ENCODE peak calls at places on chromosome 3, in eight cellular contexts. One of them, this sample, is unnamed.

GRCh38 chr3:174438501-174439156 is 420.5 kb upstream of the NAALADL2 start:
- ATAC-seq in heart left ventricle: no peak
- ATAC-seq in gastrocnemius medialis: no peak
- ATAC-seq in upper lobe of left lung: no peak
- ATAC-seq in body of pancreas: no peak
- ATAC-seq in HepG2: no peak
- ATAC-seq in A549: no peak
- ATAC-seq in HCT116: peak; percentile 28
- ATAC-seq in this sample: no peak

GRCh38 chr3:43468141-43468540 is 153.7 kb downstream of the ANO10 start:
- ATAC-seq in heart left ventricle: peak; percentile 39
- ATAC-seq in gastrocnemius medialis: no peak
- ATAC-seq in upper lobe of left lung: no peak
- ATAC-seq in body of pancreas: no peak
- ATAC-seq in HepG2: no peak
- ATAC-seq in A549: no peak
- ATAC-seq in HCT116: no peak
- ATAC-seq in this sample: no peak

GRCh38 chr3:12224181-12225147 is 64.4 kb upstream of the PPARG start:
- ATAC-seq in heart left ventricle: no peak
- ATAC-seq in gastrocnemius medialis: no peak
- ATAC-seq in upper lobe of left lung: peak; percentile 65
- ATAC-seq in body of pancreas: no peak
- ATAC-seq in HepG2: peak; percentile 83
- ATAC-seq in A549: no peak
- ATAC-seq in HCT116: no peak
- ATAC-seq in this sample: no peak

GRCh38 chr3:120203016-120203415 is 82.0 kb downstream of the GPR156 start:
- ATAC-seq in heart left ventricle: peak; percentile 82
- ATAC-seq in gastrocnemius medialis: peak; percentile 99
- ATAC-seq in upper lobe of left lung: peak; percentile 88
- ATAC-seq in body of pancreas: peak; percentile 66
- ATAC-seq in HepG2: no peak
- ATAC-seq in A549: no peak
- ATAC-seq in HCT116: no peak
- ATAC-seq in this sample: peak; percentile 88

GRCh38 chr3:173770796-173771573 is 373.4 kb downstream of the NLGN1 start:
- ATAC-seq in heart left ventricle: no peak
- ATAC-seq in gastrocnemius medialis: no peak
- ATAC-seq in upper lobe of left lung: no peak
- ATAC-seq in body of pancreas: no peak
- ATAC-seq in HepG2: no peak
- ATAC-seq in A549: no peak
- ATAC-seq in HCT116: no peak
- ATAC-seq in this sample: no peak

GRCh38 chr3:70647823-70648222 is 335.4 kb upstream of the MDFIC2 start:
- ATAC-seq in heart left ventricle: no peak
- ATAC-seq in gastrocnemius medialis: no peak
- ATAC-seq in upper lobe of left lung: no peak
- ATAC-seq in body of pancreas: no peak
- ATAC-seq in HepG2: no peak
- ATAC-seq in A549: no peak
- ATAC-seq in HCT116: no peak
- ATAC-seq in this sample: no peak

GRCh38 chr3:34669490-34669889 is 871.1 kb downstream of the PDCD6IP start:
- ATAC-seq in heart left ventricle: no peak
- ATAC-seq in gastrocnemius medialis: no peak
- ATAC-seq in upper lobe of left lung: no peak
- ATAC-seq in body of pancreas: no peak
- ATAC-seq in HepG2: no peak
- ATAC-seq in A549: no peak
- ATAC-seq in HCT116: no peak
- ATAC-seq in this sample: no peak

GRCh38 chr3:17782751-17783150 is 40.3 kb upstream of the TBC1D5 start:
- ATAC-seq in heart left ventricle: no peak
- ATAC-seq in gastrocnemius medialis: no peak
- ATAC-seq in upper lobe of left lung: no peak
- ATAC-seq in body of pancreas: no peak
- ATAC-seq in HepG2: no peak
- ATAC-seq in A549: no peak
- ATAC-seq in HCT116: no peak
- ATAC-seq in this sample: no peak

GRCh38 chr3:53084310-53085001 is 38.6 kb upstream of the SFMBT1 start:
- ATAC-seq in heart left ventricle: peak; percentile 89
- ATAC-seq in gastrocnemius medialis: no peak
- ATAC-seq in upper lobe of left lung: no peak
- ATAC-seq in body of pancreas: peak; percentile 54
- ATAC-seq in HepG2: peak; percentile 73
- ATAC-seq in A549: no peak
- ATAC-seq in HCT116: peak; percentile 58
- ATAC-seq in this sample: no peak

GRCh38 chr3:5205165-5205941 is 17.8 kb downstream of the EDEM1 start:
- ATAC-seq in heart left ventricle: no peak
- ATAC-seq in gastrocnemius medialis: no peak
- ATAC-seq in upper lobe of left lung: no peak
- ATAC-seq in body of pancreas: no peak
- ATAC-seq in HepG2: no peak
- ATAC-seq in A549: no peak
- ATAC-seq in HCT116: no peak
- ATAC-seq in this sample: no peak

GRCh38 chr3:66817946-66818557 is 180.1 kb upstream of the KBTBD8 start:
- ATAC-seq in heart left ventricle: no peak
- ATAC-seq in gastrocnemius medialis: no peak
- ATAC-seq in upper lobe of left lung: no peak
- ATAC-seq in body of pancreas: no peak
- ATAC-seq in HepG2: no peak
- ATAC-seq in A549: no peak
- ATAC-seq in HCT116: no peak
- ATAC-seq in this sample: no peak

GRCh38 chr3:78993375-78993774 is 774.4 kb downstream of the ROBO1 start:
- ATAC-seq in heart left ventricle: no peak
- ATAC-seq in gastrocnemius medialis: no peak
- ATAC-seq in upper lobe of left lung: no peak
- ATAC-seq in body of pancreas: no peak
- ATAC-seq in HepG2: peak; percentile 65
- ATAC-seq in A549: no peak
- ATAC-seq in HCT116: no peak
- ATAC-seq in this sample: no peak

GRCh38 chr3:168864107-168865021 is 768.6 kb upstream of the GOLIM4 start:
- ATAC-seq in heart left ventricle: no peak
- ATAC-seq in gastrocnemius medialis: no peak
- ATAC-seq in upper lobe of left lung: no peak
- ATAC-seq in body of pancreas: peak; percentile 66
- ATAC-seq in HepG2: no peak
- ATAC-seq in A549: no peak
- ATAC-seq in HCT116: no peak
- ATAC-seq in this sample: no peak

GRCh38 chr3:42387802-42388651 is 22.4 kb downstream of the LYZL4 start:
- ATAC-seq in heart left ventricle: no peak
- ATAC-seq in gastrocnemius medialis: no peak
- ATAC-seq in upper lobe of left lung: no peak
- ATAC-seq in body of pancreas: no peak
- ATAC-seq in HepG2: no peak
- ATAC-seq in A549: no peak
- ATAC-seq in HCT116: no peak
- ATAC-seq in this sample: no peak

GRCh38 chr3:147572970-147573340 is 163.8 kb downstream of the ZIC1 start:
- ATAC-seq in heart left ventricle: no peak
- ATAC-seq in gastrocnemius medialis: no peak
- ATAC-seq in upper lobe of left lung: no peak
- ATAC-seq in body of pancreas: no peak
- ATAC-seq in HepG2: no peak
- ATAC-seq in A549: no peak
- ATAC-seq in HCT116: no peak
- ATAC-seq in this sample: no peak

GRCh38 chr3:126655887-126656286 is 963 bp upstream of the TXNRD3 start:
- ATAC-seq in heart left ventricle: no peak
- ATAC-seq in gastrocnemius medialis: no peak
- ATAC-seq in upper lobe of left lung: no peak
- ATAC-seq in body of pancreas: no peak
- ATAC-seq in HepG2: no peak
- ATAC-seq in A549: no peak
- ATAC-seq in HCT116: no peak
- ATAC-seq in this sample: no peak

GRCh38 chr3:126657901-126658300 is 3.0 kb upstream of the TXNRD3 start:
- ATAC-seq in heart left ventricle: no peak
- ATAC-seq in gastrocnemius medialis: no peak
- ATAC-seq in upper lobe of left lung: no peak
- ATAC-seq in body of pancreas: no peak
- ATAC-seq in HepG2: no peak
- ATAC-seq in A549: no peak
- ATAC-seq in HCT116: no peak
- ATAC-seq in this sample: no peak

GRCh38 chr3:126658584-126658983 is 3.7 kb upstream of the TXNRD3 start:
- ATAC-seq in heart left ventricle: no peak
- ATAC-seq in gastrocnemius medialis: no peak
- ATAC-seq in upper lobe of left lung: no peak
- ATAC-seq in body of pancreas: no peak
- ATAC-seq in HepG2: no peak
- ATAC-seq in A549: no peak
- ATAC-seq in HCT116: no peak
- ATAC-seq in this sample: no peak

GRCh38 chr3:126656376-126657134 is 1.6 kb upstream of the TXNRD3 start:
- ATAC-seq in heart left ventricle: no peak
- ATAC-seq in gastrocnemius medialis: no peak
- ATAC-seq in upper lobe of left lung: no peak
- ATAC-seq in body of pancreas: no peak
- ATAC-seq in HepG2: no peak
- ATAC-seq in A549: no peak
- ATAC-seq in HCT116: no peak
- ATAC-seq in this sample: no peak

DNA sequence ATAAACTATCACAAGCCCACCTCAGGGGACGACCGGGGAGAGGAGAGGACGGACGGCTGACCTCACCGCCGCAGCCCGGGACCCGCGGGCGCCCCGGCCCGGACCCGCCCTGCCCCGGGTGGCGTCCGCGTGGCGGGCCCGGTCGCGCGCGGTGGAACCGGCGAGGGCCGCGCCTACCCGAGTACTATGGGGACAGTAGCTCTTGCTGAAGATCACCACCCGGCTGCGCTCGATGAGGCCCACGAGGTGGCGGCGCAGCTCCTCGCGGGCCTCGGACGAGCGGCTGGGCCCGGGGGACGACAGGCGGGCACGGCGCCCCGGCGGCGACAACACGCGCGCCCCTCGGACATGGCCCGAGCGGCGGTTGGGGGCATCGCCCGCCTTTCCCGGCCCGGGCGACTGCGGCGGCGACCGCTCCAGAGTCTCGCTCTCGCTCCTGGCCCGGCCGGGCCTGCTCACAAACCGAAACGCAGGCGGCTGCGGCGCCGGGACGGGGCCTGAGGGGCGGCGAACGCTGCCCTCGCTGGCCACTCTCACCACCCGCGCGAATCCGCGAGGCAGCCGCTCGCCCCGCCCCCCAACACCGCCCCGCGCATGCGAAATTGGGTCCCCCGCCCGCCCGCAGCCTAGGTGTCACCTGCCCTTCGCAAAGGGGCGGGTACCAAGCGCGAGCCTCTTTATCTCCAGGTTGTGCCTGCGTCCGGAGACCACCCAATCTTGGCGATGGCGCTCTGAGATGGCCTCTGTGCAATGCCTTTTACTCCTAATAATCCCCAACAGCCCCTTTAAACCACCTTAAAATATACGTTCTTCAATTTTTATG is at the start of gene TXNRD3:
- ATAC-seq in heart left ventricle: peak; percentile 95
- ATAC-seq in gastrocnemius medialis: peak; percentile 92
- ATAC-seq in upper lobe of left lung: peak; percentile 97
- ATAC-seq in body of pancreas: peak; percentile 94
- ATAC-seq in HepG2: peak; percentile 92
- ATAC-seq in A549: peak; percentile 83
- ATAC-seq in HCT116: peak; percentile 97
- ATAC-seq in this sample: peak; percentile 92
- TF ChIP-seq POLR2A in heart left ventricle: no peak
- TF ChIP-seq POLR2A in gastrocnemius medialis: peak; percentile 86
- TF ChIP-seq POLR2A in upper lobe of left lung: peak; percentile 76
- TF ChIP-seq POLR2A in body of pancreas: peak; percentile 72
- TF ChIP-seq POLR2A in HepG2: peak; percentile 81
- TF ChIP-seq POLR2A in A549: peak; percentile 80
- TF ChIP-seq POLR2A in HCT116: peak; percentile 80
- TF ChIP-seq POLR2A in this sample: peak; percentile 65

GRCh38 chr3:127174284-127174683 is 18.6 kb upstream of the PRR23E start:
- ATAC-seq in heart left ventricle: no peak
- ATAC-seq in gastrocnemius medialis: no peak
- ATAC-seq in upper lobe of left lung: no peak
- ATAC-seq in body of pancreas: no peak
- ATAC-seq in HepG2: no peak
- ATAC-seq in A549: no peak
- ATAC-seq in HCT116: no peak
- ATAC-seq in this sample: no peak
- TF ChIP-seq CTCF in heart left ventricle: no peak
- TF ChIP-seq CTCF in gastrocnemius medialis: no peak
- TF ChIP-seq CTCF in upper lobe of left lung: no peak
- TF ChIP-seq CTCF in body of pancreas: no peak
- TF ChIP-seq CTCF in HepG2: no peak
- TF ChIP-seq CTCF in A549: no peak
- TF ChIP-seq CTCF in HCT116: no peak
- TF ChIP-seq CTCF in this sample: no peak

DNA sequence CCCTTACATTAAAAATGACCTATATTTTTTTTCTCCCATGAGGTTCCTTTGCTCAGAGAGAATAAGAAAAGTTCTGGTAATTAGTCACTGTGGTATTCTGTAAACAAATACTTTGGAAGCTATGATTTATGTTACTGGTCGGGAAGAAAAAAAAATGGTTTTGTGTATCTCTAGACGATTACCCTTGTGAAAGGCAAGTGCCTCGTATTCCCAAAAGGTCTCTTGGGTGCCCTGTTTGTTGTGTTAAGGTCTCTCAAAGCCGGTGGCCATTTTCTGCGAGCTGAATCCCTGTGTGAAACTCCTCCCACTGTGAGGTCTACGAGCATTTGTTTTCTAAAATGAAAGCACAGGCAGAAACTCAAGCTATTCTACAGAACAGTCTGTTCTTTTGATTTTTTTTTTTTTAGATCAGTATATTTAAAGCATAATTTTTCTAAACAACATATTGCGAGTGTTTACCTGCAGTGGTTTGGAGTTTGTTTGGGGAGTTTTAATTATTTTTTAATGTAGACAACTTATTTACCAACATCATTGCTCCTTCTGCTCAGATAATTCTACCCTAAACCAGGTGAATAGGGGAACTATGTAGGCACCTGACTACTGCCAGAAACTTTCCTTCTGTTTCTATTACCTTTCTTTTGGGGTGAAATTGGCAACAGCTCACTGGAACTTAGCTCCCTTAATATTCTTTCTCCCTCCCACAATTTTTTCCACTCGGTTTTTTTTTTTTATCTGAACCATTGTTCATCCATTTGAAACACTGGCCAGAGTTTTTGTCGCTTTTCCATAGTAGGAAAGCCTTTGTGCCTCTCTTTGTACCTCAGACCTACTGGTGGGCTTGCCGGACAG is 44.0 kb downstream of the ZBTB38 start:
- ATAC-seq in heart left ventricle: peak; percentile 68
- ATAC-seq in gastrocnemius medialis: peak; percentile 79
- ATAC-seq in upper lobe of left lung: peak; percentile 85
- ATAC-seq in body of pancreas: peak; percentile 67
- ATAC-seq in HepG2: peak; percentile 19
- ATAC-seq in A549: peak; percentile 49
- ATAC-seq in HCT116: no peak
- ATAC-seq in this sample: peak; percentile 54
- TF ChIP-seq POLR2A in heart left ventricle: no peak
- TF ChIP-seq POLR2A in gastrocnemius medialis: peak; percentile 64
- TF ChIP-seq POLR2A in upper lobe of left lung: no peak
- TF ChIP-seq POLR2A in body of pancreas: no peak
- TF ChIP-seq POLR2A in HepG2: no peak
- TF ChIP-seq POLR2A in A549: no peak
- TF ChIP-seq POLR2A in HCT116: no peak
- TF ChIP-seq POLR2A in this sample: peak; percentile 24

GRCh38 chr3:187102073-187102634 is 37.1 kb downstream of the RPL39L start:
- ATAC-seq in heart left ventricle: no peak
- ATAC-seq in gastrocnemius medialis: no peak
- ATAC-seq in upper lobe of left lung: no peak
- ATAC-seq in body of pancreas: no peak
- ATAC-seq in HepG2: no peak
- ATAC-seq in A549: no peak
- ATAC-seq in HCT116: no peak
- ATAC-seq in this sample: no peak
- TF ChIP-seq CTCF in heart left ventricle: no peak
- TF ChIP-seq CTCF in gastrocnemius medialis: no peak
- TF ChIP-seq CTCF in upper lobe of left lung: no peak
- TF ChIP-seq CTCF in body of pancreas: no peak
- TF ChIP-seq CTCF in HepG2: no peak
- TF ChIP-seq CTCF in A549: no peak
- TF ChIP-seq CTCF in HCT116: no peak
- TF ChIP-seq CTCF in this sample: no peak